ENCODE peak calls at places on chromosomes 13 and 19, in six cellular contexts. One of them, this sample, is unnamed.

GRCh38 chr13:114148521-114148855 is 16.1 kb upstream of the RASA3 start:
- DNase-seq in HepG2: no peak
- DNase-seq in CD4-positive, alpha-beta memory T cell: peak
- DNase-seq in GM23248: no peak
- DNase-seq in dorsolateral prefrontal cortex: no peak
- DNase-seq in IMR-90: no peak
- DNase-seq in this sample: no peak

GRCh38 chr19:56866563-56866962 is 26.0 kb upstream of the PEG3 start:
- DNase-seq in HepG2: no peak
- DNase-seq in CD4-positive, alpha-beta memory T cell: no peak
- DNase-seq in GM23248: no peak
- DNase-seq in dorsolateral prefrontal cortex: no peak
- DNase-seq in IMR-90: no peak
- DNase-seq in this sample: no peak

GRCh38 chr13:80704369-80704768 is 363.4 kb upstream of the SPRY2 start:
- DNase-seq in HepG2: no peak
- DNase-seq in CD4-positive, alpha-beta memory T cell: no peak
- DNase-seq in GM23248: no peak
- DNase-seq in dorsolateral prefrontal cortex: no peak
- DNase-seq in IMR-90: no peak
- DNase-seq in this sample: no peak

GRCh38 chr19:6260912-6261636 is 18.7 kb downstream of the MLLT1 start:
- DNase-seq in HepG2: peak
- DNase-seq in CD4-positive, alpha-beta memory T cell: no peak
- DNase-seq in GM23248: peak
- DNase-seq in dorsolateral prefrontal cortex: no peak
- DNase-seq in IMR-90: peak
- DNase-seq in this sample: no peak

GRCh38 chr19:17052439-17052838 is 22.8 kb downstream of the HAUS8 start:
- DNase-seq in HepG2: no peak
- DNase-seq in CD4-positive, alpha-beta memory T cell: peak
- DNase-seq in GM23248: peak
- DNase-seq in dorsolateral prefrontal cortex: peak
- DNase-seq in IMR-90: peak
- DNase-seq in this sample: no peak

GRCh38 chr13:73065665-73066350 is 7.0 kb downstream of the KLF5 start:
- DNase-seq in HepG2: no peak
- DNase-seq in CD4-positive, alpha-beta memory T cell: no peak
- DNase-seq in GM23248: no peak
- DNase-seq in dorsolateral prefrontal cortex: no peak
- DNase-seq in IMR-90: no peak
- DNase-seq in this sample: no peak

GRCh38 chr19:29260477-29261317 is 47.7 kb upstream of the UQCRFS1 start:
- DNase-seq in HepG2: peak
- DNase-seq in CD4-positive, alpha-beta memory T cell: no peak
- DNase-seq in GM23248: peak
- DNase-seq in dorsolateral prefrontal cortex: no peak
- DNase-seq in IMR-90: peak
- DNase-seq in this sample: no peak

GRCh38 chr19:12825259-12826131 is 8.9 kb downstream of the RTBDN start:
- DNase-seq in HepG2: no peak
- DNase-seq in CD4-positive, alpha-beta memory T cell: no peak
- DNase-seq in GM23248: peak
- DNase-seq in dorsolateral prefrontal cortex: no peak
- DNase-seq in IMR-90: no peak
- DNase-seq in this sample: no peak

GRCh38 chr19:50873056-50873455 is at the start of gene KLK2:
- DNase-seq in HepG2: no peak
- DNase-seq in CD4-positive, alpha-beta memory T cell: no peak
- DNase-seq in GM23248: no peak
- DNase-seq in dorsolateral prefrontal cortex: no peak
- DNase-seq in IMR-90: no peak
- DNase-seq in this sample: no peak

GRCh38 chr19:49524812-49525455 is 2.9 kb upstream of the RCN3 start:
- DNase-seq in HepG2: no peak
- DNase-seq in CD4-positive, alpha-beta memory T cell: no peak
- DNase-seq in GM23248: no peak
- DNase-seq in dorsolateral prefrontal cortex: no peak
- DNase-seq in IMR-90: no peak
- DNase-seq in this sample: no peak

GRCh38 chr19:3313199-3313575 is 53.2 kb upstream of the NFIC start:
- DNase-seq in HepG2: no peak
- DNase-seq in CD4-positive, alpha-beta memory T cell: no peak
- DNase-seq in GM23248: no peak
- DNase-seq in dorsolateral prefrontal cortex: no peak
- DNase-seq in IMR-90: no peak
- DNase-seq in this sample: no peak

GRCh38 chr13:48235100-48235813 is 2.3 kb downstream of the ITM2B start:
- DNase-seq in HepG2: no peak
- DNase-seq in CD4-positive, alpha-beta memory T cell: no peak
- DNase-seq in GM23248: peak
- DNase-seq in dorsolateral prefrontal cortex: no peak
- DNase-seq in IMR-90: peak
- DNase-seq in this sample: no peak

GRCh38 chr19:1408300-1409203 is 1.2 kb downstream of the DAZAP1 start:
- DNase-seq in HepG2: no peak
- DNase-seq in CD4-positive, alpha-beta memory T cell: peak
- DNase-seq in GM23248: peak
- DNase-seq in dorsolateral prefrontal cortex: no peak
- DNase-seq in IMR-90: peak
- DNase-seq in this sample: no peak

DNA sequence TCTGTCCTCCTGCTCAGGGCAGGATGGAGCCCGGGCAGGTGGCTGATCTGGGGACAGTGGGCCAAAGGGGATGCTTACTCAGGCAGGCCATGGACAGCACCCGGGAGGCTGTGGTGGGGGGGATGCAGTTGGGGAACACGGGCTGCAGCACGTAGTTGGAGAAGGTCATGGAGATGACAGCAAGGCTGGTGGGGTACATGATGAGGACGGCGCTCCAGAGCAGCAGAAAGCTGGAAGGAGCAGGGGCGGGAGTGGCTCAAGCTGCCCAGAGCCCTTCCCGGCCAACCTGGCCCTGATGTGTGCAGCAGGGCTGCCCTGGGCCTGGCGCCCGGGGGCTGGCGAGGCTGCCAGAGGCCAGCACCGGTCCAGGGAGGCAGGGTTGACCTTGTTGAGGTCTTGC is 12.9 kb downstream of the SLC7A10 start:
- DNase-seq in HepG2: no peak
- DNase-seq in CD4-positive, alpha-beta memory T cell: no peak
- DNase-seq in GM23248: no peak
- DNase-seq in dorsolateral prefrontal cortex: no peak
- DNase-seq in IMR-90: no peak
- DNase-seq in this sample: no peak
- H3K27ac ChIP-seq in HepG2: no peak
- H3K27ac ChIP-seq in CD4-positive, alpha-beta memory T cell: no peak
- H3K27ac ChIP-seq in GM23248: no peak
- H3K27ac ChIP-seq in dorsolateral prefrontal cortex: no peak
- H3K27ac ChIP-seq in IMR-90: no peak
- H3K27ac ChIP-seq in this sample: no peak

GRCh38 chr19:18939922-18940775 is 868 bp downstream of the HOMER3 start:
- DNase-seq in HepG2: no peak
- DNase-seq in CD4-positive, alpha-beta memory T cell: no peak
- DNase-seq in GM23248: peak
- DNase-seq in dorsolateral prefrontal cortex: peak
- DNase-seq in IMR-90: peak
- DNase-seq in this sample: peak
- H3K27ac ChIP-seq in HepG2: no peak
- H3K27ac ChIP-seq in CD4-positive, alpha-beta memory T cell: no peak
- H3K27ac ChIP-seq in GM23248: peak
- H3K27ac ChIP-seq in dorsolateral prefrontal cortex: peak
- H3K27ac ChIP-seq in IMR-90: peak
- H3K27ac ChIP-seq in this sample: peak

GRCh38 chr13:60155978-60156377 is 7.8 kb downstream of the DIAPH3 start:
- DNase-seq in HepG2: no peak
- DNase-seq in CD4-positive, alpha-beta memory T cell: no peak
- DNase-seq in GM23248: peak
- DNase-seq in dorsolateral prefrontal cortex: no peak
- DNase-seq in IMR-90: peak
- DNase-seq in this sample: no peak
- H3K27ac ChIP-seq in HepG2: no peak
- H3K27ac ChIP-seq in CD4-positive, alpha-beta memory T cell: no peak
- H3K27ac ChIP-seq in GM23248: no peak
- H3K27ac ChIP-seq in dorsolateral prefrontal cortex: no peak
- H3K27ac ChIP-seq in IMR-90: no peak
- H3K27ac ChIP-seq in this sample: no peak

GRCh38 chr19:58440556-58440955 is 603 bp upstream of the ZNF132 start:
- DNase-seq in HepG2: no peak
- DNase-seq in CD4-positive, alpha-beta memory T cell: no peak
- DNase-seq in GM23248: peak
- DNase-seq in dorsolateral prefrontal cortex: no peak
- DNase-seq in IMR-90: no peak
- DNase-seq in this sample: no peak
- H3K27ac ChIP-seq in HepG2: no peak
- H3K27ac ChIP-seq in CD4-positive, alpha-beta memory T cell: peak
- H3K27ac ChIP-seq in GM23248: peak
- H3K27ac ChIP-seq in dorsolateral prefrontal cortex: peak
- H3K27ac ChIP-seq in IMR-90: peak
- H3K27ac ChIP-seq in this sample: peak

DNA sequence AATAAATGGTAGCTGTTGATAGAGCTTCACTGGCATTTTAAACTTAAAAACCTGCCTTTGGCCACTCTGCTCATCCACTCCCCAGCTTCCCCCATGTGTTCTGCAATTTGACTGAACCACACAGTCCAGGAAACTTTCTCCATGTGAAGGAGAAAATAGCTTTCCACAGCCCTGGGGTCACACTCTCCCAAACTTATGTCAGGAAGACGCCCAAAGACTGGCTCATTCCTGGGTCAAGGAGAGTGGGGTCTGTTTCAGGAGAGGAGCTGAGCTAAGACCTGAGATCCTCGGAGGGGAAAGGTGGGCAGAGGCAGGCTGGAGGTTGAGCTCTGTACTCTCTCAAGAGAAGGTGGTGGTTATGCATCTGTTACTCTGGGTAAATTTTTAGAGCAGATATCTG is 48.7 kb upstream of the GPI start:
- DNase-seq in HepG2: no peak
- DNase-seq in CD4-positive, alpha-beta memory T cell: no peak
- DNase-seq in GM23248: no peak
- DNase-seq in dorsolateral prefrontal cortex: no peak
- DNase-seq in IMR-90: no peak
- DNase-seq in this sample: no peak
- H3K27ac ChIP-seq in HepG2: no peak
- H3K27ac ChIP-seq in CD4-positive, alpha-beta memory T cell: peak
- H3K27ac ChIP-seq in GM23248: no peak
- H3K27ac ChIP-seq in dorsolateral prefrontal cortex: no peak
- H3K27ac ChIP-seq in IMR-90: no peak
- H3K27ac ChIP-seq in this sample: no peak